ENCODE peak calls at places on chromosome 5, in nine cellular contexts. One of them, this sample, is unnamed.

GRCh38 chr5:69046375-69046957 is 47.3 kb upstream of the SLC30A5 start:
- DNase-seq in transverse colon: no peak
- DNase-seq in fibroblast of mammary gland: peak
- DNase-seq in HEK293T: no peak
- DNase-seq in adipocyte: peak
- DNase-seq in uterus: no peak
- DNase-seq in ACHN: no peak
- DNase-seq in NCI-H748 treated with DMSO at 0.1 percent for 48 hours: peak
- DNase-seq in stimulated activated CD4-positive, alpha-beta T cell treated with anti-CD3 and anti-CD28 coated beads, Interleukin-1b, Interleukin-23, amount 100 ng/mL, for 24 hours: no peak
- DNase-seq in this sample: peak

GRCh38 chr5:6311568-6312501 is 66.5 kb downstream of the MED10 start:
- DNase-seq in transverse colon: no peak
- DNase-seq in fibroblast of mammary gland: no peak
- DNase-seq in HEK293T: no peak
- DNase-seq in adipocyte: no peak
- DNase-seq in uterus: no peak
- DNase-seq in ACHN: no peak
- DNase-seq in NCI-H748 treated with DMSO at 0.1 percent for 48 hours: no peak
- DNase-seq in stimulated activated CD4-positive, alpha-beta T cell treated with anti-CD3 and anti-CD28 coated beads, Interleukin-1b, Interleukin-23, amount 100 ng/mL, for 24 hours: no peak
- DNase-seq in this sample: no peak

GRCh38 chr5:166340039-166340438 is 1951.4 kb upstream of the WWC1 start:
- DNase-seq in transverse colon: no peak
- DNase-seq in fibroblast of mammary gland: no peak
- DNase-seq in HEK293T: no peak
- DNase-seq in adipocyte: no peak
- DNase-seq in uterus: no peak
- DNase-seq in ACHN: no peak
- DNase-seq in NCI-H748 treated with DMSO at 0.1 percent for 48 hours: no peak
- DNase-seq in stimulated activated CD4-positive, alpha-beta T cell treated with anti-CD3 and anti-CD28 coated beads, Interleukin-1b, Interleukin-23, amount 100 ng/mL, for 24 hours: no peak
- DNase-seq in this sample: no peak

GRCh38 chr5:72767289-72768010 is 49.0 kb upstream of the TNPO1 start:
- DNase-seq in transverse colon: no peak
- DNase-seq in fibroblast of mammary gland: no peak
- DNase-seq in HEK293T: peak
- DNase-seq in adipocyte: no peak
- DNase-seq in uterus: no peak
- DNase-seq in ACHN: no peak
- DNase-seq in NCI-H748 treated with DMSO at 0.1 percent for 48 hours: peak
- DNase-seq in stimulated activated CD4-positive, alpha-beta T cell treated with anti-CD3 and anti-CD28 coated beads, Interleukin-1b, Interleukin-23, amount 100 ng/mL, for 24 hours: no peak
- DNase-seq in this sample: peak

GRCh38 chr5:150440948-150441812 is 8.4 kb downstream of the RPS14 start:
- DNase-seq in transverse colon: no peak
- DNase-seq in fibroblast of mammary gland: no peak
- DNase-seq in HEK293T: no peak
- DNase-seq in adipocyte: no peak
- DNase-seq in uterus: no peak
- DNase-seq in ACHN: no peak
- DNase-seq in NCI-H748 treated with DMSO at 0.1 percent for 48 hours: no peak
- DNase-seq in stimulated activated CD4-positive, alpha-beta T cell treated with anti-CD3 and anti-CD28 coated beads, Interleukin-1b, Interleukin-23, amount 100 ng/mL, for 24 hours: no peak
- DNase-seq in this sample: no peak

GRCh38 chr5:178644826-178645545 is 18.1 kb upstream of the CLK4 start:
- DNase-seq in transverse colon: no peak
- DNase-seq in fibroblast of mammary gland: peak
- DNase-seq in HEK293T: no peak
- DNase-seq in adipocyte: peak
- DNase-seq in uterus: no peak
- DNase-seq in ACHN: no peak
- DNase-seq in NCI-H748 treated with DMSO at 0.1 percent for 48 hours: no peak
- DNase-seq in stimulated activated CD4-positive, alpha-beta T cell treated with anti-CD3 and anti-CD28 coated beads, Interleukin-1b, Interleukin-23, amount 100 ng/mL, for 24 hours: no peak
- DNase-seq in this sample: no peak

GRCh38 chr5:33901176-33901575 is 9.4 kb upstream of the ADAMTS12 start:
- DNase-seq in transverse colon: no peak
- DNase-seq in fibroblast of mammary gland: peak
- DNase-seq in HEK293T: no peak
- DNase-seq in adipocyte: peak
- DNase-seq in uterus: no peak
- DNase-seq in ACHN: no peak
- DNase-seq in NCI-H748 treated with DMSO at 0.1 percent for 48 hours: no peak
- DNase-seq in stimulated activated CD4-positive, alpha-beta T cell treated with anti-CD3 and anti-CD28 coated beads, Interleukin-1b, Interleukin-23, amount 100 ng/mL, for 24 hours: no peak
- DNase-seq in this sample: no peak

GRCh38 chr5:67793418-67793817 is 422.1 kb upstream of the PIK3R1 start:
- DNase-seq in transverse colon: no peak
- DNase-seq in fibroblast of mammary gland: no peak
- DNase-seq in HEK293T: no peak
- DNase-seq in adipocyte: no peak
- DNase-seq in uterus: no peak
- DNase-seq in ACHN: no peak
- DNase-seq in NCI-H748 treated with DMSO at 0.1 percent for 48 hours: peak
- DNase-seq in stimulated activated CD4-positive, alpha-beta T cell treated with anti-CD3 and anti-CD28 coated beads, Interleukin-1b, Interleukin-23, amount 100 ng/mL, for 24 hours: no peak
- DNase-seq in this sample: peak

GRCh38 chr5:67971223-67971830 is 244.2 kb upstream of the PIK3R1 start:
- DNase-seq in transverse colon: peak
- DNase-seq in fibroblast of mammary gland: peak
- DNase-seq in HEK293T: no peak
- DNase-seq in adipocyte: peak
- DNase-seq in uterus: peak
- DNase-seq in ACHN: no peak
- DNase-seq in NCI-H748 treated with DMSO at 0.1 percent for 48 hours: no peak
- DNase-seq in stimulated activated CD4-positive, alpha-beta T cell treated with anti-CD3 and anti-CD28 coated beads, Interleukin-1b, Interleukin-23, amount 100 ng/mL, for 24 hours: no peak
- DNase-seq in this sample: no peak

GRCh38 chr5:65184780-65185179 is 296.9 kb downstream of the ADAMTS6 start:
- DNase-seq in transverse colon: no peak
- DNase-seq in fibroblast of mammary gland: no peak
- DNase-seq in HEK293T: no peak
- DNase-seq in adipocyte: no peak
- DNase-seq in uterus: no peak
- DNase-seq in ACHN: no peak
- DNase-seq in NCI-H748 treated with DMSO at 0.1 percent for 48 hours: peak
- DNase-seq in stimulated activated CD4-positive, alpha-beta T cell treated with anti-CD3 and anti-CD28 coated beads, Interleukin-1b, Interleukin-23, amount 100 ng/mL, for 24 hours: no peak
- DNase-seq in this sample: no peak

GRCh38 chr5:147369742-147370374 is 135.0 kb downstream of the STK32A start:
- DNase-seq in transverse colon: no peak
- DNase-seq in fibroblast of mammary gland: peak
- DNase-seq in HEK293T: no peak
- DNase-seq in adipocyte: peak
- DNase-seq in uterus: no peak
- DNase-seq in ACHN: peak
- DNase-seq in NCI-H748 treated with DMSO at 0.1 percent for 48 hours: peak
- DNase-seq in stimulated activated CD4-positive, alpha-beta T cell treated with anti-CD3 and anti-CD28 coated beads, Interleukin-1b, Interleukin-23, amount 100 ng/mL, for 24 hours: no peak
- DNase-seq in this sample: peak

GRCh38 chr5:11904270-11904906 is at the start of gene CTNND2:
- DNase-seq in transverse colon: no peak
- DNase-seq in fibroblast of mammary gland: no peak
- DNase-seq in HEK293T: peak
- DNase-seq in adipocyte: peak
- DNase-seq in uterus: no peak
- DNase-seq in ACHN: no peak
- DNase-seq in NCI-H748 treated with DMSO at 0.1 percent for 48 hours: peak
- DNase-seq in stimulated activated CD4-positive, alpha-beta T cell treated with anti-CD3 and anti-CD28 coated beads, Interleukin-1b, Interleukin-23, amount 100 ng/mL, for 24 hours: no peak
- DNase-seq in this sample: peak

GRCh38 chr5:179304466-179304865 is 40.8 kb downstream of the ADAMTS2 start:
- DNase-seq in transverse colon: no peak
- DNase-seq in fibroblast of mammary gland: peak
- DNase-seq in HEK293T: no peak
- DNase-seq in adipocyte: peak
- DNase-seq in uterus: no peak
- DNase-seq in ACHN: no peak
- DNase-seq in NCI-H748 treated with DMSO at 0.1 percent for 48 hours: no peak
- DNase-seq in stimulated activated CD4-positive, alpha-beta T cell treated with anti-CD3 and anti-CD28 coated beads, Interleukin-1b, Interleukin-23, amount 100 ng/mL, for 24 hours: no peak
- DNase-seq in this sample: no peak

GRCh38 chr5:545641-546375 is 21.6 kb upstream of the SLC9A3 start:
- DNase-seq in transverse colon: peak
- DNase-seq in fibroblast of mammary gland: no peak
- DNase-seq in HEK293T: no peak
- DNase-seq in adipocyte: no peak
- DNase-seq in uterus: no peak
- DNase-seq in ACHN: no peak
- DNase-seq in NCI-H748 treated with DMSO at 0.1 percent for 48 hours: no peak
- DNase-seq in stimulated activated CD4-positive, alpha-beta T cell treated with anti-CD3 and anti-CD28 coated beads, Interleukin-1b, Interleukin-23, amount 100 ng/mL, for 24 hours: no peak
- DNase-seq in this sample: no peak

GRCh38 chr5:148163345-148163744 is 5.0 kb upstream of the SPINK14 start:
- DNase-seq in transverse colon: no peak
- DNase-seq in fibroblast of mammary gland: no peak
- DNase-seq in HEK293T: no peak
- DNase-seq in adipocyte: no peak
- DNase-seq in uterus: no peak
- DNase-seq in ACHN: no peak
- DNase-seq in NCI-H748 treated with DMSO at 0.1 percent for 48 hours: no peak
- DNase-seq in stimulated activated CD4-positive, alpha-beta T cell treated with anti-CD3 and anti-CD28 coated beads, Interleukin-1b, Interleukin-23, amount 100 ng/mL, for 24 hours: no peak
- DNase-seq in this sample: no peak

GRCh38 chr5:157819502-157820125 is 39.3 kb downstream of the CLINT1 start:
- DNase-seq in transverse colon: no peak
- DNase-seq in fibroblast of mammary gland: no peak
- DNase-seq in HEK293T: no peak
- DNase-seq in adipocyte: no peak
- DNase-seq in uterus: no peak
- DNase-seq in ACHN: no peak
- DNase-seq in NCI-H748 treated with DMSO at 0.1 percent for 48 hours: no peak
- DNase-seq in stimulated activated CD4-positive, alpha-beta T cell treated with anti-CD3 and anti-CD28 coated beads, Interleukin-1b, Interleukin-23, amount 100 ng/mL, for 24 hours: no peak
- DNase-seq in this sample: peak

GRCh38 chr5:67338416-67338815 is 141.8 kb upstream of the CD180 start:
- DNase-seq in transverse colon: no peak
- DNase-seq in fibroblast of mammary gland: peak
- DNase-seq in HEK293T: no peak
- DNase-seq in adipocyte: peak
- DNase-seq in uterus: no peak
- DNase-seq in ACHN: no peak
- DNase-seq in NCI-H748 treated with DMSO at 0.1 percent for 48 hours: no peak
- DNase-seq in stimulated activated CD4-positive, alpha-beta T cell treated with anti-CD3 and anti-CD28 coated beads, Interleukin-1b, Interleukin-23, amount 100 ng/mL, for 24 hours: no peak
- DNase-seq in this sample: no peak

GRCh38 chr5:126416266-126416925 is 6.8 kb upstream of the GRAMD2B start:
- DNase-seq in transverse colon: no peak
- DNase-seq in fibroblast of mammary gland: no peak
- DNase-seq in HEK293T: no peak
- DNase-seq in adipocyte: no peak
- DNase-seq in uterus: no peak
- DNase-seq in ACHN: no peak
- DNase-seq in NCI-H748 treated with DMSO at 0.1 percent for 48 hours: no peak
- DNase-seq in stimulated activated CD4-positive, alpha-beta T cell treated with anti-CD3 and anti-CD28 coated beads, Interleukin-1b, Interleukin-23, amount 100 ng/mL, for 24 hours: no peak
- DNase-seq in this sample: no peak